ENCODE peak calls at places on chromosomes 1 and 21, in six cellular contexts. L is Daoy; I is EH; T is stimulated activated naive CD8-positive, alpha-beta T cell treated with anti-CD3 and anti-CD28 coated beads, Interleukin-15, Interleukin-2, amounts not matched to agents 100 U/mL and 50 U/mL, for 24 hours; H is NCI-H1092 treated with DMSO at 0.1 percent for 48 hours; M is ecto neural progenitor cell. Y is an unnamed sample.

GRCh38 chr1:153646672-153647374 is 11.7 kb upstream of the SNAPIN start:
- DNase-seq in M (no peak), H (no peak), T (no peak), L (no peak), I (no peak), Y (no peak)

GRCh38 chr1:233140519-233140918 is 155.0 kb downstream of the PCNX2 start:
- DNase-seq in T (no peak), H (no peak), L (no peak), M (no peak), I (no peak), Y (no peak)

GRCh38 chr1:9996624-9997582 is at the start of gene RBP7:
- DNase-seq in M (peak), L (peak), H (no peak), I (peak), T (peak), Y (peak)

GRCh38 chr1:55695553-55695952 is 480.4 kb upstream of the USP24 start:
- DNase-seq in M (no peak), L (no peak), H (no peak), I (peak), T (no peak), Y (no peak)

GRCh38 chr21:36402339-36402738 is 17.1 kb downstream of the CHAF1B start:
- DNase-seq in H (no peak), L (no peak), I (no peak), M (no peak), T (no peak), Y (no peak)

GRCh38 chr1:54274448-54274847 is 74.5 kb downstream of the MRPL37 start:
- DNase-seq in H (no peak), I (no peak), T (no peak), M (no peak), L (no peak), Y (no peak)

GRCh38 chr1:3789421-3790300 is 6.6 kb downstream of the LRRC47 start:
- DNase-seq in I (no peak), H (no peak), T (no peak), L (no peak), M (no peak), Y (no peak)

GRCh38 chr21:36481639-36482038 is 1.7 kb upstream of the CLDN14 start:
- DNase-seq in I (no peak), L (no peak), T (no peak), M (no peak), H (no peak), Y (no peak)

GRCh38 chr1:25111706-25112105 is 120.6 kb downstream of the SYF2 start:
- DNase-seq in M (no peak), T (no peak), L (no peak), H (peak), I (peak), Y (no peak)

GRCh38 chr1:171717080-171717479 is 24.8 kb downstream of the VAMP4 start:
- DNase-seq in T (no peak), M (no peak), L (no peak), H (no peak), I (peak), Y (peak)

GRCh38 chr1:41467673-41468072 is 16.8 kb downstream of the EDN2 start:
- DNase-seq in T (no peak), I (no peak), M (no peak), L (no peak), H (no peak), Y (no peak)